ENCODE peak calls at places on chromosomes 5 and 9, in six cellular contexts. E is hepatocyte, K is adrenal gland, B is GM23248, N is PC-9, I is psoas muscle. P is an unnamed sample.

GRCh38 chr9:87135074-87135473 is 187.8 kb upstream of the GAS1 start:
- DNase-seq in E (no peak), K (no peak), B (no peak), N (no peak), I (no peak), P (no peak)

GRCh38 chr5:88792144-88792840 is 90.7 kb downstream of the MEF2C start:
- DNase-seq in E (no peak), K (no peak), B (peak; percentile 58), N (no peak), I (no peak), P (no peak)

GRCh38 chr5:151675225-151675955 is 11.3 kb downstream of the SPARC start:
- DNase-seq in E (no peak), K (no peak), B (peak; percentile 55), N (no peak), I (no peak), P (no peak)

GRCh38 chr9:108850293-108850897 is 5.4 kb downstream of the ACTL7B start:
- DNase-seq in E (peak; percentile 37), K (no peak), B (peak; percentile 42), N (no peak), I (no peak), P (no peak)

GRCh38 chr9:79524266-79524665 is 47.5 kb upstream of the TLE4 start:
- DNase-seq in E (no peak), K (no peak), B (peak; percentile 17), N (no peak), I (no peak), P (no peak)

GRCh38 chr5:134975078-134975715 is 7.5 kb downstream of the CATSPER3 start:
- DNase-seq in E (no peak), K (peak; percentile 70), B (peak; percentile 3), N (no peak), I (no peak), P (peak; percentile 32)

GRCh38 chr9:111442360-111443027 is 41.7 kb downstream of the ECPAS start:
- DNase-seq in E (no peak), K (no peak), B (no peak), N (no peak), I (no peak), P (no peak)

GRCh38 chr5:159854916-159855315 is 61.4 kb upstream of the ADRA1B start:
- DNase-seq in E (no peak), K (no peak), B (peak; percentile 30), N (no peak), I (no peak), P (no peak)

GRCh38 chr9:93660647-93661046 is 84.3 kb downstream of the PHF2 start:
- DNase-seq in E (no peak), K (no peak), B (no peak), N (no peak), I (peak; percentile 25), P (no peak)

GRCh38 chr5:103151156-103151555 is 31.1 kb downstream of the PPIP5K2 start:
- DNase-seq in E (no peak), K (no peak), B (no peak), N (no peak), I (no peak), P (no peak)

GRCh38 chr5:135089912-135090311 is 55.9 kb upstream of the PITX1 start:
- DNase-seq in E (no peak), K (no peak), B (no peak), N (no peak), I (no peak), P (no peak)

GRCh38 chr9:78866228-78867132 is 569.6 kb downstream of the PSAT1 start:
- DNase-seq in E (peak; percentile 40), K (no peak), B (peak; percentile 94), N (peak; percentile 63), I (no peak), P (peak; percentile 58)

GRCh38 chr9:120345379-120345778 is 234.6 kb downstream of the CDK5RAP2 start:
- DNase-seq in E (no peak), K (no peak), B (no peak), N (no peak), I (no peak), P (no peak)

GRCh38 chr5:96342581-96342980 is 90.5 kb downstream of the PCSK1 start:
- DNase-seq in E (no peak), K (no peak), B (peak; percentile 15), N (no peak), I (no peak), P (no peak)

GRCh38 chr5:96807099-96807654 is 568 bp downstream of the ERAP1 start:
- DNase-seq in E (peak; percentile 89), K (peak; percentile 86), B (peak; percentile 87), N (peak; percentile 82), I (peak; percentile 93), P (no peak)

GRCh38 chr5:25028994-25029393 is 384.2 kb upstream of the CDH10 start:
- DNase-seq in E (peak; percentile 10), K (no peak), B (no peak), N (no peak), I (no peak), P (no peak)

GRCh38 chr5:25020454-25020853 is 375.7 kb upstream of the CDH10 start:
- DNase-seq in E (no peak), K (no peak), B (no peak), N (no peak), I (no peak), P (no peak)

GRCh38 chr5:25027016-25027415 is 382.2 kb upstream of the CDH10 start:
- DNase-seq in E (no peak), K (no peak), B (no peak), N (no peak), I (no peak), P (no peak)

DNA sequence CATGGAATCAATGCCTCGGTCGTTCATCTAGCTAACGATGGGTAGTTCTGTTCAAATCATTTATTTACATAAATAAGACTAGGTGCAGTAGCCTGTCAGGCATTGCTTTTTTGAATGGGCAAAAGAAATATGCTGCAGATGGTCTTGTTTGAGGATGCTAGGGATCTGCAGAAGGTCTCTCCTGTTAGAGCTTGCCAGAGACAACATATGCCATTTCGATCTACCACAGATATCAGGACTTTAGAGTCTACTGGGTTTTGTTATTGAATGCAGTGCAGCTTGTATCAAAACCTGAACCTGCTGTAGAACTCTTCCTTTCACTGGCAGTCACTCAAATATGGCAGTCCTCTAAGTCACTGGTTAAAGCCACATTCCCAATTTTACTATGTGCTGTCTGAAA is 381.1 kb upstream of the CDH10 start:
- DNase-seq in E (no peak), K (no peak), B (no peak), N (no peak), I (no peak), P (no peak)
- H3K4me1 ChIP-seq in E (no peaks in the 10 kb centered on the region), K (no peaks in the 10 kb centered on the region), B (no peaks in the 10 kb centered on the region), N (no peaks in the 10 kb centered on the region), I (no peaks in the 10 kb centered on the region), P (no peaks in the 10 kb centered on the region)

GRCh38 chr5:138352071-138352721 is at the start of gene KDM3B:
- DNase-seq in E (peak; percentile 93), K (peak; percentile 91), B (peak; percentile 89), N (peak; percentile 98), I (peak; percentile 92), P (peak; percentile 68)

GRCh38 chr5:138354387-138354786 is 1.9 kb downstream of the KDM3B start:
- DNase-seq in E (no peak), K (no peak), B (no peak), N (no peak), I (no peak), P (no peak)

GRCh38 chr5:138352722-138353549 is 451 bp downstream of the KDM3B start:
- DNase-seq in E (peak; percentile 77), K (peak; percentile 74), B (peak; percentile 72), N (peak; percentile 67), I (peak; percentile 79), P (no peak)

GRCh38 chr5:138353550-138353893 is 1.0 kb downstream of the KDM3B start:
- DNase-seq in E (no peak), K (no peak), B (peak; percentile 72), N (no peak), I (no peak), P (no peak)

GRCh38 chr5:138354926-138355378 is 2.5 kb downstream of the KDM3B start:
- DNase-seq in E (peak; percentile 34), K (peak; percentile 67), B (peak; percentile 89), N (no peak), I (no peak), P (no peak)
- H3K27ac ChIP-seq in E (peak overlapping the region; percentile 99), K (no peak overlapping the region), B (peak overlapping the region; percentile 77), N (no peak overlapping the region), I (peak overlapping the region; percentile 93), P (peak overlapping the region; percentile 89)

GRCh38 chr5:79802995-79803394 is 113.4 kb downstream of the CMYA5 start:
- DNase-seq in E (no peak), K (no peak), B (no peak), N (no peak), I (no peak), P (no peak)

GRCh38 chr5:79795764-79796398 is 106.2 kb downstream of the CMYA5 start:
- DNase-seq in E (peak; percentile 13), K (no peak), B (peak; percentile 23), N (peak; percentile 26), I (peak; percentile 63), P (no peak)

GRCh38 chr5:79802404-79802803 is 112.8 kb downstream of the CMYA5 start:
- DNase-seq in E (no peak), K (no peak), B (no peak), N (no peak), I (no peak), P (no peak)

GRCh38 chr5:79800979-79801827 is 111.6 kb downstream of the CMYA5 start:
- DNase-seq in E (no peak), K (no peak), B (peak; percentile 5), N (no peak), I (no peak), P (no peak)

GRCh38 chr5:79798892-79799590 is 109.4 kb downstream of the CMYA5 start:
- DNase-seq in E (no peak), K (no peak), B (no peak), N (no peak), I (no peak), P (no peak)
- H3K4me1 ChIP-seq in E (no peaks in the 10 kb centered on the region), K (no peaks in the 10 kb centered on the region), B (no peaks in the 10 kb centered on the region), N (no peaks in the 10 kb centered on the region), I (peaks cover 48% of the 10 kb centered on the region), P (no peaks in the 10 kb centered on the region)

DNA sequence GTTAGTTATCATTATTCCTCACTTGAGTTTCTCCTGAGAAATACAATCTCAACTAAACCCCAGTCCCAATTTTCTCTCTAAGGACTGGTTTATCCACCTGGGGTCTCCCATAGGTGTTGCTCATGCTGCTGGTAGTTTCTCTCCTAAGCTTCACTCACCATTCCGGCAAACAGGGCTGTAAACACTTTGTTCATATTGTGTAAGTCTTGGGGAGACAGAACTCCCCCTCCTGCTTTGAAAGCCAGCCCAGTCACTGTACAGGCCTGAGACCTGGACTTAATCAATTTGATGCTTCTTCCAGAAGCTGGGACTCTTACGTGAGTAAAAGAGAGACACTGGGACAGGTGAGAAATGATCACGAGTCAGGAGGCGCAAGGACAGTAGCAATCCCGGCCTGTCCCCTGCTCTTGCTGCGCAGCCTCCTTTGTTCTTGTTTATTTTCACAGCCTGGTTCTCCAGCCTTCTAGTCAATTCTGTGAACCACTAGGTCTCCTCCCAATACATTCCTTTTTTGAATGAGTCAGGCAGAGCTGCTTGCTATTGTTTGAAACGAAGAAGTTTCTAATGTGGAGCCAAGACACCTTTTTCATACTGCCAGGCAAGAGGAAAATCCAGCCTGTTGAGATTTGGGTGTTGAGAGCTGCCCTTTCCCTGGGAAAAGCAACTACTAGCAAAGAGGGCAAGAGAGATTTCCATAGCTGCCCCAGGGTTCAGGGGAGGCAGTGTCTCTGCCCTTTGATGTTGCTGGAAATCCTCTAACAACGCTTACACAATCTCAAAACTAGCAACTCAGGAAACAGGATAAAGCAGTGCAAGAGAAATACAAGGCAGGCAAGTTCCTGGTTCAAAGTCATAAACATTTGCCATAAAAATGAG is 9.2 kb upstream of the SHROOM1 start:
- DNase-seq in E (peak; percentile 61), K (no peak), B (peak; percentile 77), N (peak; percentile 32), I (no peak), P (no peak)
- H3K27ac ChIP-seq in E (peak overlapping the region; percentile 86), K (no peak overlapping the region), B (peak overlapping the region; percentile 65), N (peak overlapping the region; percentile 90), I (peak overlapping the region; percentile 44), P (no peak overlapping the region)

GRCh38 chr5:56670916-56671315 is 144.4 kb upstream of the MAP3K1 start:
- DNase-seq in E (no peak), K (no peak), B (no peak), N (no peak), I (no peak), P (no peak)
- H3K4me1 ChIP-seq in E (peaks cover 2% of the 10 kb centered on the region), K (peaks cover 15% of the 10 kb centered on the region), B (no peaks in the 10 kb centered on the region), N (peaks cover 51% of the 10 kb centered on the region), I (no peaks in the 10 kb centered on the region), P (no peaks in the 10 kb centered on the region)

P was measured in Panc1.